ENCODE peak calls at places on chromosomes 16 and 17, in six cellular contexts. B is H9, O is H1, I is IMR-90, D is neuronal stem cell, K is trophoblast cell. Z is an unnamed sample.

GRCh38 chr16:7731121-7731520 is 398.5 kb downstream of the RBFOX1 start:
- DNase-seq in O (no peak), K (no peak), I (no peak), B (no peak), D (no peak), Z (no peak)

GRCh38 chr16:3188925-3189825 is 1.2 kb downstream of the OR1F1 start:
- DNase-seq in D (no peak), I (peak), K (peak), B (peak), O (no peak), Z (peak)

GRCh38 chr16:10368984-10369551 is 16.8 kb upstream of the ATF7IP2 start:
- DNase-seq in O (no peak), B (peak), D (no peak), I (no peak), K (no peak), Z (no peak)

GRCh38 chr16:50961944-50962343 is 189.1 kb downstream of the SALL1 start:
- DNase-seq in K (no peak), O (no peak), D (no peak), I (no peak), B (no peak), Z (no peak)

GRCh38 chr16:2904922-2905240 is 6.8 kb upstream of the FLYWCH1 start:
- DNase-seq in K (no peak), O (no peak), D (no peak), B (no peak), I (no peak), Z (no peak)

GRCh38 chr17:75807861-75808260 is 23.3 kb downstream of the UNK start:
- DNase-seq in I (no peak), K (no peak), D (no peak), B (no peak), O (no peak), Z (no peak)

GRCh38 chr17:39462644-39463375 is 1.5 kb downstream of the CDK12 start:
- DNase-seq in O (no peak), K (no peak), B (no peak), D (no peak), I (peak), Z (peak)

GRCh38 chr16:73298562-73298961 is 250.6 kb upstream of the ZFHX3 start:
- DNase-seq in I (peak), O (no peak), K (peak), B (no peak), D (no peak), Z (peak)

GRCh38 chr16:48413291-48413690 is 28.1 kb upstream of the SIAH1 start:
- DNase-seq in I (no peak), K (no peak), O (no peak), D (no peak), B (no peak), Z (no peak)

GRCh38 chr16:15760129-15760528 is 96.7 kb downstream of the MYH11 start:
- DNase-seq in O (no peak), B (no peak), D (no peak), I (no peak), K (no peak), Z (no peak)

GRCh38 chr17:48045270-48046001 is 2.7 kb upstream of the NFE2L1 start:
- DNase-seq in K (no peak), I (no peak), D (no peak), B (no peak), O (no peak), Z (peak)

GRCh38 chr17:30600830-30601494 is 123.8 kb downstream of the GOSR1 start:
- DNase-seq in B (no peak), K (peak), O (no peak), I (peak), D (peak), Z (peak)

GRCh38 chr17:9887521-9887920 is 17.6 kb downstream of the RCVRN start:
- DNase-seq in D (no peak), B (no peak), K (no peak), I (no peak), O (no peak), Z (peak)

GRCh38 chr16:49703494-49703893 is 152.4 kb downstream of the ZNF423 start:
- DNase-seq in K (no peak), D (no peak), I (no peak), B (no peak), O (no peak), Z (no peak)

GRCh38 chr16:27273670-27274522 is 5.3 kb upstream of the NSMCE1 start:
- DNase-seq in O (no peak), B (no peak), I (peak), K (no peak), D (no peak), Z (peak)

GRCh38 chr17:4586043-4586442 is 1.7 kb downstream of the SMTNL2 start:
- DNase-seq in O (no peak), B (no peak), K (no peak), D (no peak), I (no peak), Z (no peak)

GRCh38 chr17:4588391-4588790 is 4.1 kb downstream of the SMTNL2 start:
- DNase-seq in I (no peak), B (no peak), K (no peak), O (no peak), D (no peak), Z (no peak)

GRCh38 chr17:4587195-4587594 is 2.9 kb downstream of the SMTNL2 start:
- DNase-seq in O (no peak), D (no peak), K (no peak), I (no peak), B (no peak), Z (no peak)

GRCh38 chr17:4588862-4589625 is 4.7 kb downstream of the SMTNL2 start:
- DNase-seq in I (no peak), O (no peak), K (no peak), B (no peak), D (no peak), Z (no peak)

DNA sequence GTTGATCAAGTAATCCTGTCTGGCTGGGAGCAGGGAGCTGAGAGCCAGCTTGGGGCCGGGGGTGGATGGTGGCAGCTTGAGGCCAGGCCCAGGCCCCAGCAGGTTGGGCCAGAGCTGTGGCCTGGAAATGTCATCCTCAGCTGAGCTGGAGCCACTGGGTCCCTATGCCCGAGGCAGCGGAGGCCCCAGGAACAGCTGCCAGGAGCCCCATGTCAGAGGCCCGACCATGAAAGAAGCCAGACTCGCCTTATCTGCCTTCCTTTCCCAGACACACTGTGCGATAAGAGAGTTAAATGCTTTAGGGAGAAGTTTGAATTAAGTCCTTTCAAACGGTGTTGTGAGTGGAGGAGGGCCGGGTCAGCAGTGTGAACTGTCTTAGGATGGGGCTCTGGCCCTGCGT is 3.5 kb downstream of the SMTNL2 start:
- DNase-seq in B (no peak), K (no peak), I (no peak), O (no peak), D (no peak), Z (peak)
- H3K14ac ChIP-seq in B (no peak), K (peak), I (no peak), O (no peak), D (no peak), Z (no peak)

GRCh38 chr17:79831367-79832210 is 7.7 kb downstream of the CBX4 start:
- DNase-seq in D (no peak), O (no peak), B (peak), K (no peak), I (no peak), Z (peak)
- H3K18ac ChIP-seq in D (peak), O (peak), B (no peak), K (no peak), I (no peak), Z (peak)

DNA sequence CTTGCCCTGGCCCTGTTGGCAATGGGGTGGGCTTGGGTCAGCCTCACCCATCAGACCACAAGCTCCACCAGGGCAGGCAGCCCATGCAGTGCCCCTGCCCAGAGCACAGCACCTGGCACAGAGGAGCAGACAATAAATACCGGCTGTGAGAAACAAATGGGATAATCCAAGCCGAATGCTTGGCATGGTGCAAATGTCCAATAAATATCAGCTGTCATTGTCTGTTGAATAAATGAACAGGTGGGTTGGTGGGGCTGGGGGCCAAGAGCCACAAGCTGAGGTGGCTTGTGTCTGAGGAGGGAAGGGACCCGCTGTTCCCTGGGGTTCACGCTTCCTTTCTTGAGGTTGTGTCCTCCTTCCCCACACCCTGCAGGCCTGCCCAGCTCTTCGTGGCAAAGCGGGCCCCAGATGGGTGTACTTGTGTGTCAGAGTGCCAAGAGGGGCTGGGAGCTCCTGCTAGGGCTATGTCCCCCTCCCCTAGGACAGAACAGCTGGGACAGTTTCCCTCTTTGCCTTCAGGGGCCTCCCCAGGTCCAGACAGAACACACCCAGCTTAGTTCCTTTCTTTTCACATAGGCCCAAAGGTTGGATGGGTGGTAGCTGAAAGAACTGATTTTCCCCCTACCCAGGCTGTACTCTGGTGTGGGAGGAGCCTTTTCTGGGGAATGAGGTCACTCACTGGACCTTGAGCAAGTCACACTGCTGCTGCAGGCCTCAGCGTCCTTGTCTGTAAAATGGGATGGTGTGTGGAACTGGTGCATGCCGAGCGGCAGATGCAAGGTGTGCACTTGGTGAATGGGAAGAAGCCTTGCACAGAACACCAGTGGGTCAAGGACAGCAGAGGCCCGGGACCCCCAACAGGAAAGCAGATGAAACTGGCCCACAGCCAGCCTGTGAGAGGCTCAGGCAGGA is 38.4 kb downstream of the ARHGAP27 start:
- DNase-seq in I (no peak), D (no peak), B (peak), O (no peak), K (no peak), Z (no peak)
- H2AK5ac ChIP-seq in I (peak), D (peak), B (no peak), O (peak), K (no peak), Z (no peak)

GRCh38 chr16:25020112-25020591 is 5.0 kb upstream of the ARHGAP17 start:
- DNase-seq in I (no peak), D (no peak), B (no peak), K (no peak), O (no peak), Z (no peak)

GRCh38 chr16:25024900-25025299 is 9.7 kb upstream of the ARHGAP17 start:
- DNase-seq in B (no peak), D (no peak), K (no peak), I (no peak), O (no peak), Z (no peak)

GRCh38 chr16:25027281-25027680 is 12.1 kb upstream of the ARHGAP17 start:
- DNase-seq in D (no peak), K (peak), I (no peak), B (no peak), O (no peak), Z (no peak)

GRCh38 chr16:25026621-25027020 is 11.5 kb upstream of the ARHGAP17 start:
- DNase-seq in O (no peak), B (no peak), D (no peak), I (no peak), K (peak), Z (no peak)

DNA sequence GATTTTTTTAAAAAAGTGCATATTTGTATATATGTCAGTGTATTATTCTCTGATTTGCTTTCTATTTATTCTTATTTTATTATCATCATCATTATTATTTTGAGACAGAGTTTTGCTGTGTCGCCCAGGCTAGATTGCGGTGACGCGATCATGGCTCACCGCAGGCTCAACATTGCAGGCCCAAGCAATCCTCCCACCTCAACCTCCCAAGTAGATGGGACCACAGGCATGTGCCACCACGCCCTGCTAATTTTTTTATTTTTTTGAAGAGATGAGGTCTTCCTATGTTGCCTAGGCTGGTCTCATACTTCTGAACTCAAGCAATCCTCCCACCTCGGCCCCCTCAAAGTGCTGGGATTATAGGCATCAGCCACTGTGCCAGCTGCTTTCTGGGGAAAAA is 8.4 kb upstream of the ARHGAP17 start:
- DNase-seq in I (no peak), D (no peak), K (no peak), O (no peak), B (no peak), Z (no peak)
- H3K14ac ChIP-seq in I (no peak), D (no peak), K (no peak), O (no peak), B (no peak), Z (no peak)

DNA sequence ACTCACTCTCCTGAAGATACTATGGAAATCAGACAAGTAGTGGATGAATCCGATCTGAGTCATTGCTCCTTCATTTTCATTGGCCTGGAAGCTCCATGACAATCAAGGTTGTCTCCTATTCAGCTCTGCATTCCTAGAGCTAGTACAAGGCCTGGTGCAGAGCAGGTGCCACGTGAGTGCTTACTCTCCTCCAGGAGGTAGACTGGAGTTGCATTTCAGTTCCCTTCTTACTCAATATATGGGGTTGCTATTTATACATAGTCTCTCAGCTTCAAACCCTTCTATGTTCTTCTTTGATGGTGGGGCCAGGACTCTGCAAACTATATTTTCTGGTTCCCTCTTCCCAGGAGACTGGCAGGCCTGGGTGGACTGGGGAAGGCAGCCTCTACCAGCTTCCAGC is 148.3 kb downstream of the ASIC2 start:
- DNase-seq in I (no peak), D (no peak), O (no peak), B (no peak), K (no peak), Z (no peak)
- H3K18ac ChIP-seq in I (no peak), D (no peak), O (no peak), B (no peak), K (no peak), Z (no peak)

GRCh38 chr16:59540621-59541020 is 806.5 kb upstream of the GOT2 start:
- DNase-seq in I (peak), B (no peak), O (no peak), K (no peak), D (no peak), Z (no peak)
- H2AK5ac ChIP-seq in I (no peak), B (no peak), O (no peak), K (no peak), D (no peak), Z (no peak)

DNA sequence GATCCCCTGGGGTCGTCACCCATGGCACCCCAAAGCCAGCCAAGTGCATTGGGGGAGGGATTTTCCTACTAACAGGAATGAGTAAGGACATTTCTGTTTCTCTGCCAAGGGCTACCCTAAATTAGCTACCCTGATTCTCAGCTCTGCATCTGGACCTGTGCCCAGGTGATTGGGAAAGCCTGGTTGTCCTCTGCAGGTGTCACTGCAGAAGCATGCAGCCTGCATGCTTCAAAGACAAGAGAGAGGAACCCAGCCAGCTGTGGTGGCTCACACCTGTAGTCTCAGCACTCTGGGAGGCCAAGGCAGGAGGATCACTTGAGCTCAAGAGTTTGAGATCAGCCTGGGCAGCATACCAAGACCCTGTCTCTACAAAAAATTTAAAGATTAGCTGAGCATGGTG is 19.6 kb downstream of the BEAN1 start:
- DNase-seq in K (peak), I (no peak), B (no peak), O (no peak), D (no peak), Z (no peak)
- H3K14ac ChIP-seq in K (no peak), I (no peak), B (no peak), O (no peak), D (no peak), Z (no peak)

GRCh38 chr16:11587643-11588247 is 1.0 kb upstream of the LITAF start:
- DNase-seq in I (no peak), B (no peak), D (no peak), K (no peak), O (no peak), Z (no peak)
- H3K18ac ChIP-seq in I (peak), B (no peak), D (no peak), K (no peak), O (peak), Z (peak)

GRCh38 chr17:34614698-34615097 is 35.3 kb downstream of the TMEM132E start:
- DNase-seq in D (no peak), K (no peak), B (no peak), O (no peak), I (no peak), Z (no peak)
- H2AK5ac ChIP-seq in D (peak), K (no peak), B (no peak), O (no peak), I (no peak), Z (no peak)

Z was measured in mesenchymal stem cell.